ENCODE peak calls at places on chromosome 13, in five cellular contexts. D is pancreas, T is colonic mucosa, L is IMR-90, J is Peyer's patch. A is an unnamed sample.

GRCh38 chr13:112796190-112796915 is 106.5 kb downstream of the ATP11A start:
- DNase-seq in J (no peak), D (no peak), T (no peak), L (no peak), A (no peak)

GRCh38 chr13:98507060-98507797 is 69.7 kb downstream of the STK24 start:
- DNase-seq in T (peak), J (no peak), D (peak), L (no peak), A (peak)

GRCh38 chr13:86554066-86554465 is 754.8 kb upstream of the SLITRK6 start:
- DNase-seq in J (no peak), L (no peak), D (no peak), T (no peak), A (no peak)

GRCh38 chr13:66940113-66940512 is 290.0 kb downstream of the PCDH9 start:
- DNase-seq in D (no peak), J (no peak), T (no peak), L (no peak), A (peak)

GRCh38 chr13:19083340-19083739 is 98.3 kb downstream of the TUBA3C start:
- DNase-seq in T (no peak), D (no peak), L (no peak), J (no peak), A (no peak)

GRCh38 chr13:97879646-97880297 is 73.7 kb upstream of the IPO5 start:
- DNase-seq in L (peak), D (no peak), T (no peak), J (no peak), A (peak)

GRCh38 chr13:77001963-77002587 is 10.2 kb downstream of the CLN5 start:
- DNase-seq in J (no peak), L (no peak), D (no peak), T (no peak), A (no peak)

GRCh38 chr13:97849305-97849704 is 104.2 kb upstream of the IPO5 start:
- DNase-seq in L (peak), D (no peak), J (no peak), T (no peak), A (peak)

GRCh38 chr13:103328899-103329298 is 262.7 kb upstream of the SLC10A2 start:
- DNase-seq in T (no peak), J (no peak), L (no peak), D (no peak), A (no peak)

GRCh38 chr13:35478384-35479222 is 2.1 kb upstream of the MAB21L1 start:
- DNase-seq in D (no peak), T (no peak), J (no peak), L (no peak), A (no peak)

GRCh38 chr13:50248537-50249521 is 233.6 kb downstream of the KCNRG start:
- DNase-seq in J (no peak), T (no peak), D (no peak), L (no peak), A (no peak)

GRCh38 chr13:68727165-68727564 is 1380.5 kb upstream of the ATXN8OS start:
- DNase-seq in D (no peak), T (no peak), J (no peak), L (peak), A (no peak)

GRCh38 chr13:49217962-49218492 is 2.1 kb upstream of the MLNR start:
- DNase-seq in L (no peak), J (no peak), T (no peak), D (no peak), A (no peak)

GRCh38 chr13:49935171-49936084 is 712 bp downstream of the SPRYD7 start:
- DNase-seq in J (peak), D (no peak), T (peak), L (peak), A (no peak)

GRCh38 chr13:102758842-102759241 is 14.7 kb downstream of the TEX30 start:
- DNase-seq in T (no peak), D (no peak), J (no peak), L (no peak), A (no peak)

GRCh38 chr13:113520571-113520970 is 30.1 kb upstream of the DCUN1D2 start:
- DNase-seq in J (no peak), L (no peak), T (no peak), D (no peak), A (no peak)

GRCh38 chr13:99905224-99905623 is 66.3 kb downstream of the ZIC5 start:
- DNase-seq in T (no peak), D (no peak), J (no peak), L (no peak), A (no peak)

GRCh38 chr13:67935655-67936054 is 705.5 kb upstream of the PCDH9 start:
- DNase-seq in L (no peak), D (no peak), T (no peak), J (no peak), A (no peak)

GRCh38 chr13:78826312-78826711 is 167.4 kb upstream of the OBI1 start:
- DNase-seq in D (no peak), L (no peak), J (no peak), T (no peak), A (no peak)

GRCh38 chr13:101752432-101752831 is 300.0 kb downstream of the ITGBL1 start:
- DNase-seq in L (no peak), J (no peak), D (no peak), T (no peak), A (no peak)

GRCh38 chr13:27171244-27171829 is at the start of gene USP12:
- DNase-seq in L (peak), T (no peak), D (no peak), J (peak), A (no peak)

GRCh38 chr13:24746618-24747247 is 17.2 kb upstream of the RNF17 start:
- DNase-seq in D (no peak), J (no peak), T (no peak), L (no peak), A (no peak)

GRCh38 chr13:80168089-80168850 is 172.7 kb downstream of the SPRY2 start:
- DNase-seq in L (peak), J (no peak), T (no peak), D (no peak), A (no peak)

GRCh38 chr13:76440568-76440967 is 445.6 kb downstream of the KCTD12 start:
- DNase-seq in T (no peak), D (no peak), L (no peak), J (no peak), A (no peak)

GRCh38 chr13:100954430-100955361 is 280.1 kb upstream of the TMTC4 start:
- DNase-seq in D (no peak), J (no peak), L (peak), T (no peak), A (no peak)

GRCh38 chr13:36880961-36881360 is 39.1 kb downstream of the SMAD9 start:
- DNase-seq in D (no peak), L (peak), J (no peak), T (no peak), A (no peak)

GRCh38 chr13:38990693-38991092 is at the start of gene STOML3:
- DNase-seq in J (no peak), L (no peak), T (no peak), D (no peak), A (no peak)

GRCh38 chr13:94073006-94073744 is 406.3 kb downstream of the DCT start:
- DNase-seq in J (no peak), D (no peak), T (no peak), L (peak), A (no peak)

GRCh38 chr13:64855506-64855905 is 2374.6 kb downstream of the PCDH9 start:
- DNase-seq in T (no peak), D (no peak), L (peak), J (no peak), A (no peak)

GRCh38 chr13:86757236-86757978 is 913.8 kb upstream of the SLITRK5 start:
- DNase-seq in D (no peak), J (no peak), T (no peak), L (no peak), A (no peak)

GRCh38 chr13:49220035-49220855 is at the start of gene MLNR:
- DNase-seq in J (no peak), T (peak), L (no peak), D (peak), A (no peak)

GRCh38 chr13:102359264-102359663 is 42.6 kb downstream of the FGF14 start:
- DNase-seq in D (no peak), T (no peak), L (no peak), J (no peak), A (no peak)

GRCh38 chr13:24203726-24204295 is 43.3 kb downstream of the SPATA13 start:
- DNase-seq in L (peak), T (no peak), J (no peak), D (no peak), A (no peak)

GRCh38 chr13:109729031-109729870 is 57.1 kb downstream of the IRS2 start:
- DNase-seq in D (no peak), J (no peak), T (no peak), L (no peak), A (peak)

GRCh38 chr13:99870541-99870940 is 101.0 kb downstream of the ZIC5 start:
- DNase-seq in D (no peak), J (no peak), L (no peak), T (no peak), A (no peak)

GRCh38 chr13:69180025-69180424 is 927.6 kb upstream of the ATXN8OS start:
- DNase-seq in L (no peak), J (no peak), T (no peak), D (no peak), A (no peak)

GRCh38 chr13:69389899-69390298 is 717.7 kb upstream of the ATXN8OS start:
- DNase-seq in J (no peak), T (no peak), L (no peak), D (no peak), A (no peak)

GRCh38 chr13:45873491-45874360 is 22.2 kb upstream of the SIAH3 start:
- DNase-seq in D (no peak), J (no peak), L (no peak), T (no peak), A (peak)

GRCh38 chr13:45872574-45872973 is 21.0 kb upstream of the SIAH3 start:
- DNase-seq in D (no peak), L (no peak), J (no peak), T (no peak), A (no peak)

GRCh38 chr13:45875951-45876350 is 24.4 kb upstream of the SIAH3 start:
- DNase-seq in D (no peak), L (no peak), J (no peak), T (no peak), A (no peak)

GRCh38 chr13:45865414-45865813 is 13.9 kb upstream of the SIAH3 start:
- DNase-seq in L (no peak), D (no peak), T (no peak), J (no peak), A (no peak)

GRCh38 chr13:45870232-45870631 is 18.7 kb upstream of the SIAH3 start:
- DNase-seq in L (no peak), T (no peak), J (no peak), D (no peak), A (no peak)
- H3K4me3 ChIP-seq in L (no peak), T (no peak), J (no peak), D (no peak), A (no peak)

GRCh38 chr13:41061075-41061913 is at the start of gene WBP4:
- DNase-seq in D (peak), L (peak), J (peak), T (peak), A (peak)
- TF ChIP-seq CTCF in D (no peak), L (peak), J (no peak), T (no peak), A (peak)

GRCh38 chr13:111532111-111532510 is 211.7 kb downstream of the TEX29 start:
- DNase-seq in D (no peak), T (no peak), L (no peak), J (no peak), A (no peak)
- H3K4me3 ChIP-seq in D (no peak), T (no peak), L (no peak), J (no peak), A (no peak)

GRCh38 chr13:106474906-106475305 is 60.6 kb downstream of the EFNB2 start:
- DNase-seq in D (no peak), L (no peak), T (no peak), J (no peak), A (no peak)

GRCh38 chr13:106473174-106473573 is 62.3 kb downstream of the EFNB2 start:
- DNase-seq in L (no peak), J (no peak), D (no peak), T (no peak), A (no peak)

GRCh38 chr13:106477303-106477702 is 58.2 kb downstream of the EFNB2 start:
- DNase-seq in D (no peak), J (no peak), L (no peak), T (peak), A (no peak)

GRCh38 chr13:106472621-106473020 is 62.8 kb downstream of the EFNB2 start:
- DNase-seq in J (no peak), D (no peak), L (no peak), T (no peak), A (no peak)

DNA sequence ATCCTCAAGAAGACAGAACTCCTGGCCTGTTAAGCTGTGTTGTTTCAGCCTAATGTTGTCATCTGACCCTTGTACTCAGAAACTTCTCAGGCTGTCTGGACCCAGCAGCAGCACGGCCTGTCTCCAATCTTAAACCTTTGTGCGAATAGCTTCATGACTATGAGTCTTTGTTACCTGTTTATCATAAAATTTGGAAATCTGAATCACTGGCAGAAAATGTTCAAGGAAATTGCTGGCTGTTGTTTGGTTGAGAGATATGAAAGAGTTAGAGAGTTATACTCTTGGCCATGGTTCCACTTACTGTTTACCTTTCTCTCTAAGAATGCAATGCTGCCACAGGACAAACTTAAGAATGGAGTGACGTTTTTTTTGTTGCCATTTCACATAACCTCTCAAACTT is 59.6 kb downstream of the EFNB2 start:
- DNase-seq in L (no peak), J (no peak), D (no peak), T (no peak), A (no peak)
- TF ChIP-seq CTCF in L (no peak), J (no peak), D (no peak), T (no peak), A (no peak)

GRCh38 chr13:52652170-52652979 is at the start of gene SUGT1:
- DNase-seq in L (peak), J (peak), D (peak), T (peak), A (peak)

GRCh38 chr13:52651880-52652169 is 811 bp upstream of the SUGT1 start:
- DNase-seq in J (no peak), D (no peak), T (no peak), L (no peak), A (peak)

GRCh38 chr13:52652980-52653303 is 306 bp downstream of the SUGT1 start:
- DNase-seq in L (no peak), J (no peak), D (no peak), T (no peak), A (no peak)

GRCh38 chr13:52646967-52647366 is 4.7 kb downstream of the HNRNPA1L2 start:
- DNase-seq in D (no peak), J (no peak), T (no peak), L (no peak), A (no peak)

DNA sequence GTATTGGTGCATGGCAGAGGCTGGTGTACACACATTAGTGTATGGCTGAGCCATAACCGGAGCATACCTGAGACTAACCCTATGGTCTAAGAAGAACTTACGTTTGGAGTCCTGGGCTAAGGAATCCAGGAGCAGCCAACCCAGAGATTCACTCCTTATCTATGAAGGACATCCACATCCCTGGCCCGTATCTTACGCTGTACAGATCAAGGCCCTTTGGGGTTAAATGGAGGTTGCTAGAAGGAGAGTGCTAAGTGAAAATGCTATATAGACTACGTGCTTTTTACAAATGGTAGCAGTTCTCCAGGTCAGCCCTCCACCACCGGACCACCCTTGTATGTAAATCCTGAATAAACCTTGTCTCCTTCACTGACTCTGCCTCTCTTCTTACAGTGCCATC is 1.9 kb upstream of the SUGT1 start:
- DNase-seq in D (no peak), J (no peak), L (no peak), T (no peak), A (no peak)
- H3K4me3 ChIP-seq in D (no peak), J (no peak), L (peak), T (peak), A (peak)

GRCh38 chr13:91904597-91904996 is 506.2 kb downstream of the GPC5 start:
- DNase-seq in L (no peak), T (no peak), J (no peak), D (no peak), A (peak)
- TF ChIP-seq CTCF in L (no peak), T (no peak), J (no peak), D (no peak), A (no peak)

GRCh38 chr13:20161951-20162300 is 1.1 kb upstream of the GJA3 start:
- DNase-seq in D (no peak), T (no peak), L (no peak), J (no peak), A (no peak)
- H3K4me3 ChIP-seq in D (no peak), T (no peak), L (no peak), J (peak), A (no peak)

A was measured in epithelial cell of proximal tubule.